ENCODE peak calls at places on chromosomes 3 and 15, in eight cellular contexts. D is CD4-positive, alpha-beta T cell; N is cardiac muscle cell; O is omental fat pad; S is fibroblast of lung; F is astrocyte of the cerebellum; R is Peyer's patch; B is K562. A is an unnamed sample.

GRCh38 chr3:56042326-56042951 is 425.8 kb downstream of the ERC2 start:
- DNase-seq in R (no peak), S (peak; percentile 58), O (no peak), D (no peak), B (peak; percentile 8), F (peak; percentile 64), N (peak; percentile 58), A (no peak)

GRCh38 chr3:13712682-13713180 is 163.8 kb downstream of the FBLN2 start:
- DNase-seq in S (no peak), N (no peak), D (no peak), B (no peak), F (no peak), R (peak; percentile 12), O (no peak), A (peak; percentile 39)

GRCh38 chr3:81581966-81582599 is 179.4 kb downstream of the GBE1 start:
- DNase-seq in B (no peak), R (no peak), O (no peak), F (peak; percentile 16), S (peak; percentile 24), D (no peak), N (peak; percentile 62), A (no peak)

GRCh38 chr3:139629033-139629432 is 48.7 kb downstream of the NMNAT3 start:
- DNase-seq in N (peak; percentile 4), D (no peak), R (no peak), O (no peak), S (no peak), F (no peak), B (no peak), A (no peak)

GRCh38 chr3:139128803-139129202 is 84.1 kb upstream of the PRR23C start:
- DNase-seq in D (no peak), B (no peak), S (peak; percentile 9), R (no peak), F (no peak), O (no peak), N (no peak), A (no peak)

GRCh38 chr3:59609967-59610366 is 560.1 kb upstream of the CFAP20DC start:
- DNase-seq in R (no peak), F (no peak), B (no peak), O (no peak), N (peak; percentile 11), S (no peak), D (no peak), A (no peak)

GRCh38 chr15:76058714-76059319 is 968 bp upstream of the TMEM266 start:
- DNase-seq in D (no peak), B (peak; percentile 17), S (peak; percentile 3), R (no peak), F (no peak), O (no peak), N (peak; percentile 10), A (no peak)

GRCh38 chr3:185280572-185281365 is 26.9 kb upstream of the EHHADH start:
- DNase-seq in B (peak; percentile 58), N (peak; percentile 77), O (no peak), D (no peak), R (no peak), S (peak; percentile 60), F (peak; percentile 39), A (no peak)

GRCh38 chr3:195100903-195101591 is 169.9 kb downstream of the XXYLT1 start:
- DNase-seq in F (no peak), N (peak; percentile 29), O (no peak), D (no peak), R (no peak), B (no peak), S (no peak), A (peak; percentile 98)

GRCh38 chr3:15959434-15959811 is 161.6 kb upstream of the ANKRD28 start:
- DNase-seq in F (no peak), N (no peak), O (no peak), R (no peak), D (no peak), B (no peak), S (peak; percentile 50), A (no peak)

GRCh38 chr3:31369637-31370036 is 163.1 kb upstream of the STT3B start:
- DNase-seq in R (no peak), N (peak; percentile 43), O (no peak), S (peak; percentile 39), B (no peak), F (no peak), D (no peak), A (no peak)

GRCh38 chr3:31358473-31359075 is 174.2 kb upstream of the STT3B start:
- DNase-seq in S (peak; percentile 55), B (no peak), F (no peak), N (no peak), D (no peak), O (no peak), R (no peak), A (no peak)

GRCh38 chr3:31364711-31365110 is 168.0 kb upstream of the STT3B start:
- DNase-seq in O (no peak), B (no peak), F (peak; percentile 22), N (peak; percentile 52), R (no peak), S (peak; percentile 81), D (no peak), A (no peak)

GRCh38 chr3:31361391-31362273 is 171.1 kb upstream of the STT3B start:
- DNase-seq in S (peak; percentile 96), N (peak; percentile 69), F (peak; percentile 49), B (no peak), R (no peak), O (no peak), D (no peak), A (no peak)

DNA sequence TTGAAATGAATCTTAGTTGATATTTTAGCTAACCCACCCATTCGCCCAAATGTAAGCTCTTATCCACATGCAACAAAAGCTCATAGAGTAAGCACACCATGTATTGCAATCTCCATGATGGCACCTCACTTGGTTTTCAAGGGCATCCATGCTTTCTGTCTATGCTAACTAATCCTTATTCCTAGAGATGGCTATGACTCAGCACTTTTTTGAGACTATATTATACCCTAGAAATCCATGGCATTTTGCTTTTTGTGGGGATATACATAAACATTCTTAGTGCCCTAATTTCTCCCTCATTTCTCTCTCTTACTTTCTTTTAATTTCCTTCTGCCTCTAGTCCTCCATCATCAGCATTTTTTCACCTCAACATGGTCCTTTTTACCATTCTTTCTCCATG is 168.5 kb upstream of the STT3B start:
- DNase-seq in S (no peak), O (no peak), N (no peak), R (no peak), D (no peak), F (no peak), B (no peak), A (no peak)
- TF ChIP-seq CTCF in S (no peak), O (no peak), N (no peak), R (no peak), D (no peak), F (no peak), B (no peak), A (no peak)

DNA sequence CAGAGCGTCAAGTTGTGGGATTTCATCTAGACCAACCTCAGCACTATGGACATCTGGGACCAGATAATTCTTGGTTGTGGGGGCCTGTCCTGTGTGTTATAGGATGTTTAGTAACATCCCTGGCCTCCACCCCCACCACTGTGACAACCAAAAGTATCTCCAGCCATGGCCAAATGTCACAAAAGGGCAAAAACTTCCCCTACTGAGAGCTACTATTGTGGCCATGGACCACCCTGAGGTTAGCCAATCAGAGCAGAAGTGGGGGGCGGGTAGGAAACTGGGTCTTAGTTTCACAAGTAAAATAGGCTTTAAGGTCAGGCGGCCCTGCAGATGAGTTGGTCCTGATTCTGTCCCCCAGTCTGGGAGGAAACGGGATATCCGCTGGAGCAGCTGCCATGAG is 25.4 kb downstream of the KIF7 start:
- DNase-seq in S (no peak), D (no peak), N (no peak), F (no peak), O (no peak), B (no peak), R (no peak), A (no peak)
- TF ChIP-seq CTCF in S (no peak), D (no peak), N (no peak), F (no peak), O (no peak), B (no peak), R (no peak), A (no peak)

DNA sequence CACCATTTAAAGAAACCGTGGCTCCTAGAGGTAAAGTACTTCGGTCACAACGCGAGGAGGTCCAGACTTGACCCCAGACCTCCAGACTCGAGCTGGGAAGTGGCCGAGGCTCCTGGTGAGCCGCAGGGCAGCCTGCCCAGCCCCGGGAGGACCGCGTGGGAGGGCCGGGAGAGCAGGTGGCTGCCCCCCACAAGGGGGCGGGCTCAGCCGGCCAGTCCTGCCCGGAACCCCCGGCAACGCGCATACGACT is at the start of gene SLC27A2:
- DNase-seq in S (no peak), N (peak; percentile 23), F (no peak), D (no peak), R (no peak), O (no peak), B (peak; percentile 86), A (no peak)
- TF ChIP-seq CTCF in S (peak; percentile 9), N (peak; percentile 16), F (peak; percentile 50), D (peak; percentile 29), R (peak; percentile 9), O (no peak), B (peak; percentile 58), A (peak; percentile 33)

DNA sequence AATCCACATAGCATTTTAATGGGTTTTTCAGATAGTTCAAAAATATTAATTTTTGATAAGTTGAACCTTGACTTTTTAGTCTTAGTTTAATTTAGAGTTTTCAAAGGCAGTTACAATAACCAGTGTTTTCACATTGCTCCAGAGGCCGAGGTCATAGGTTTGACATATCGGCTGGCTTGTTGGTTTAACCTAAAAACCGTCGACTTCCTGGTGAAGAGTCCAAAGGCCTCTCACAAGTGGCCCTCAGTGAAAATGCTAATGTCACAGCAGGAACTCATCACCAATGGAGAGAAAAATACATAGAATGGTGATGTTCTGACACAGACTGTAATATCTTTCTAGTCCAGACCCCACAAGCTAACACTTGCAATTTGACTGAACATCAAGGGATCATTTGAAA is 642.3 kb downstream of the PLOD2 start:
- DNase-seq in R (no peak), D (no peak), N (no peak), B (no peak), O (no peak), S (no peak), F (no peak), A (no peak)
- TF ChIP-seq CTCF in R (no peak), D (no peak), N (no peak), B (no peak), O (no peak), S (no peak), F (no peak), A (no peak)

DNA sequence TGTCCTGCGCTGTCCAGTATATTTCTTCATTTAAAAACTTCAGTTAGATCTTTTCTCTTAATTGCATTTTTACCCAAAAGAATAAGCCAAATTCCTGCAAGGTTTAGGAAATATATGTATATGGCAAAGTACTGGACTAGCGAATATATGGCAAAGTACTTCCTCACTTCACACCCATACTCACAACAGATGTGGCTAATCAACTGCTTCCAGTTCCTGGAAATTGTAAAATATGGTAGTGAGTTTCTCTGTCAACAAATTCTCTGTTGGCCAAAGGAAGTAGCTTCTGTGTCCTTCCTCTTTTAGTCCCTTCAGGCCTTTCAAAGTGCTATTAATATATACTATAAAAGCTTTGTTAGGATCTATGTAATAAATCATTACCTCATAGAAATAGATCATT is 22.0 kb downstream of the GPR15 start:
- DNase-seq in S (no peak), O (no peak), B (no peak), D (no peak), R (no peak), F (no peak), N (no peak), A (no peak)
- TF ChIP-seq CTCF in S (no peak), O (no peak), B (no peak), D (no peak), R (no peak), F (no peak), N (no peak), A (no peak)

A was measured in CD14-positive monocyte.